ENCODE peak calls at places on chromosomes 12 and 14, in nine cellular contexts. L is H1, G is SK-N-SH, V is ovary, C is esophagus muscularis mucosa, U is A549, A is stomach, R is transverse colon, T is sigmoid colon. N is an unnamed sample. For H3K4me1 and H3K9me3, the result is how much of the 10 kb centered on the place peaks cover.

GRCh38 chr12:47021298-47021697 is 58.1 kb upstream of the PCED1B start:
- DNase-seq in L (no peak), G (peak), V (no peak), C (no peak), U (peak), A (no peak), R (no peak), T (no peak), N (peak)

GRCh38 chr12:49543914-49544815 is 5.3 kb downstream of the KCNH3 start:
- DNase-seq in L (no peak), G (peak), V (no peak), C (no peak), U (no peak), A (no peak), R (no peak), T (no peak), N (no peak)

GRCh38 chr12:63066782-63067181 is 84.2 kb downstream of the AVPR1A start:
- DNase-seq in L (no peak), G (no peak), V (no peak), C (no peak), U (no peak), A (no peak), R (no peak), T (no peak), N (no peak)

GRCh38 chr14:50875359-50876090 is 3.7 kb downstream of the ABHD12B start:
- DNase-seq in L (no peak), G (no peak), V (no peak), C (no peak), U (no peak), A (no peak), R (no peak), T (no peak), N (no peak)

GRCh38 chr14:100142073-100143040 is 17.1 kb downstream of the DEGS2 start:
- DNase-seq in L (no peak), G (peak), V (no peak), C (no peak), U (no peak), A (peak), R (peak), T (no peak), N (no peak)

GRCh38 chr12:82609234-82609914 is 77.3 kb upstream of the TMTC2 start:
- DNase-seq in L (no peak), G (no peak), V (no peak), C (no peak), U (no peak), A (no peak), R (no peak), T (no peak), N (no peak)

GRCh38 chr14:95480109-95480886 is 36.2 kb downstream of the SYNE3 start:
- DNase-seq in L (no peak), G (no peak), V (no peak), C (no peak), U (no peak), A (no peak), R (peak), T (peak), N (peak)

GRCh38 chr12:106288510-106289195 is 13.9 kb upstream of the TCP11L2 start:
- DNase-seq in L (no peak), G (no peak), V (no peak), C (no peak), U (peak), A (no peak), R (no peak), T (no peak), N (no peak)

GRCh38 chr14:60656755-60657608 is 7.7 kb upstream of the SIX1 start:
- DNase-seq in L (peak), G (peak), V (peak), C (no peak), U (peak), A (peak), R (peak), T (no peak), N (no peak)

GRCh38 chr12:12022306-12022931 is 48.3 kb upstream of the BCL2L14 start:
- DNase-seq in L (peak), G (no peak), V (no peak), C (peak), U (no peak), A (no peak), R (no peak), T (peak), N (no peak)

GRCh38 chr12:105220150-105220928 is 15.6 kb downstream of the APPL2 start:
- DNase-seq in L (no peak), G (no peak), V (no peak), C (no peak), U (no peak), A (no peak), R (no peak), T (no peak), N (no peak)

GRCh38 chr14:67733609-67734008 is 31.9 kb downstream of the RDH12 start:
- DNase-seq in L (no peak), G (no peak), V (no peak), C (no peak), U (no peak), A (no peak), R (no peak), T (no peak), N (no peak)

GRCh38 chr12:51393676-51394545 is 2.7 kb upstream of the GALNT6 start:
- DNase-seq in L (no peak), G (no peak), V (no peak), C (no peak), U (no peak), A (no peak), R (peak), T (no peak), N (no peak)

GRCh38 chr12:85923767-85924331 is 49.8 kb downstream of the NTS start:
- DNase-seq in L (no peak), G (peak), V (no peak), C (no peak), U (no peak), A (no peak), R (no peak), T (no peak), N (no peak)

GRCh38 chr14:103519043-103519836 is 3.4 kb downstream of the CKB start:
- DNase-seq in L (no peak), G (peak), V (peak), C (no peak), U (no peak), A (peak), R (no peak), T (peak), N (no peak)

GRCh38 chr14:46433381-46433780 is 218.2 kb downstream of the RPL10L start:
- DNase-seq in L (no peak), G (no peak), V (no peak), C (no peak), U (no peak), A (no peak), R (no peak), T (no peak), N (no peak)

GRCh38 chr14:56339855-56340701 is 221.9 kb downstream of the PELI2 start:
- DNase-seq in L (peak), G (peak), V (peak), C (no peak), U (peak), A (peak), R (peak), T (peak), N (peak)

GRCh38 chr14:71758198-71758955 is 173.9 kb upstream of the RGS6 start:
- DNase-seq in L (no peak), G (no peak), V (no peak), C (no peak), U (no peak), A (no peak), R (no peak), T (no peak), N (no peak)

GRCh38 chr12:94730846-94731245 is 80.5 kb upstream of the TMCC3 start:
- DNase-seq in L (no peak), G (no peak), V (no peak), C (no peak), U (no peak), A (no peak), R (no peak), T (no peak), N (no peak)

GRCh38 chr14:80419769-80420168 is 208.5 kb upstream of the DIO2 start:
- DNase-seq in L (no peak), G (no peak), V (no peak), C (no peak), U (no peak), A (no peak), R (no peak), T (no peak), N (no peak)

GRCh38 chr12:71455028-71455737 is 15.6 kb downstream of the LGR5 start:
- DNase-seq in L (no peak), G (no peak), V (no peak), C (no peak), U (no peak), A (no peak), R (no peak), T (no peak), N (no peak)

GRCh38 chr14:88189040-88189839 is 133.8 kb downstream of the KCNK10 start:
- DNase-seq in L (peak), G (peak), V (peak), C (peak), U (peak), A (peak), R (peak), T (peak), N (peak)

GRCh38 chr12:106301611-106302321 is 767 bp upstream of the TCP11L2 start:
- DNase-seq in L (peak), G (peak), V (no peak), C (peak), U (peak), A (peak), R (peak), T (peak), N (peak)

GRCh38 chr14:38887696-38888095 is 215.3 kb downstream of the SEC23A start:
- DNase-seq in L (no peak), G (no peak), V (no peak), C (no peak), U (no peak), A (no peak), R (no peak), T (no peak), N (no peak)

GRCh38 chr14:84420236-84420635 is 1109.7 kb upstream of the FLRT2 start:
- DNase-seq in L (no peak), G (no peak), V (no peak), C (no peak), U (no peak), A (no peak), R (no peak), T (no peak), N (no peak)

DNA sequence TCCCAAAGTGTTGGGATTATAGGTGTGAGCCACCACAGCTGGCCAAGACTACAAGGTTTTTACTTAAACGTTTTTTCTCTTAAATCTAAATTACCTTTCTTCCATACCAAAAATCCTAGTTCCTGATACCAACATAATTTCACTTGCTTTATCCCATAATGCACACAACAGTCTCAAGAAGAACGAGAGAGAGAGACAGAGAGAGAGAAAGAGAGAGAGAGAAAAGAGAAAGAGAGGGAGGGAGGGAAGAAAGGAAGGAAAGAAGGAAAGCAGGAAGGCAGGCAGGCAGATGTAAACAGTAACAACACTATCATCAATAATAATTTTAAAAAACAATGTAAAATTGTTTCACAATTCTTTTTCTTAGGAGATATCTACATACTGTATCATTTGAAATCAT is 118.4 kb downstream of the BTG1 start:
- DNase-seq in L (no peak), G (no peak), V (no peak), C (no peak), U (no peak), A (no peak), R (no peak), T (no peak), N (no peak)
- H3K4me1 ChIP-seq in L (under half), G (under half), V (under half), C (half or more), U (under half), A (under half), R (under half), T (under half), N (under half)

GRCh38 chr14:98167253-98167652 is 1104.7 kb downstream of the BCL11B start:
- DNase-seq in L (no peak), G (no peak), V (no peak), C (peak), U (no peak), A (no peak), R (no peak), T (no peak), N (no peak)

GRCh38 chr14:98168196-98168985 is 1103.6 kb downstream of the BCL11B start:
- DNase-seq in L (no peak), G (no peak), V (no peak), C (peak), U (no peak), A (no peak), R (no peak), T (no peak), N (no peak)

GRCh38 chr14:98169170-98169587 is 1102.8 kb downstream of the BCL11B start:
- DNase-seq in L (no peak), G (no peak), V (no peak), C (no peak), U (no peak), A (no peak), R (no peak), T (no peak), N (no peak)

GRCh38 chr14:98170580-98170979 is 1101.4 kb downstream of the BCL11B start:
- DNase-seq in L (no peak), G (no peak), V (no peak), C (no peak), U (no peak), A (no peak), R (no peak), T (no peak), N (no peak)

GRCh38 chr14:98167702-98168101 is 1104.3 kb downstream of the BCL11B start:
- DNase-seq in L (no peak), G (no peak), V (no peak), C (peak), U (no peak), A (no peak), R (no peak), T (no peak), N (no peak)
- H3K9me3 ChIP-seq in L (under half), G (under half), V (under half), C (under half), U (under half), A (under half), R (under half), T (under half), N (under half)

GRCh38 chr12:110108309-110109036 is 15.7 kb upstream of the IFT81 start:
- DNase-seq in L (no peak), G (no peak), V (no peak), C (no peak), U (peak), A (no peak), R (no peak), T (no peak), N (no peak)

GRCh38 chr12:110111476-110112334 is 12.5 kb upstream of the IFT81 start:
- DNase-seq in L (no peak), G (no peak), V (no peak), C (no peak), U (no peak), A (no peak), R (no peak), T (no peak), N (no peak)

GRCh38 chr12:110109837-110110535 is 14.2 kb upstream of the IFT81 start:
- DNase-seq in L (no peak), G (no peak), V (no peak), C (no peak), U (no peak), A (no peak), R (no peak), T (no peak), N (no peak)

GRCh38 chr12:110107369-110108281 is 16.5 kb upstream of the IFT81 start:
- DNase-seq in L (no peak), G (no peak), V (peak), C (no peak), U (peak), A (no peak), R (peak), T (peak), N (no peak)

DNA sequence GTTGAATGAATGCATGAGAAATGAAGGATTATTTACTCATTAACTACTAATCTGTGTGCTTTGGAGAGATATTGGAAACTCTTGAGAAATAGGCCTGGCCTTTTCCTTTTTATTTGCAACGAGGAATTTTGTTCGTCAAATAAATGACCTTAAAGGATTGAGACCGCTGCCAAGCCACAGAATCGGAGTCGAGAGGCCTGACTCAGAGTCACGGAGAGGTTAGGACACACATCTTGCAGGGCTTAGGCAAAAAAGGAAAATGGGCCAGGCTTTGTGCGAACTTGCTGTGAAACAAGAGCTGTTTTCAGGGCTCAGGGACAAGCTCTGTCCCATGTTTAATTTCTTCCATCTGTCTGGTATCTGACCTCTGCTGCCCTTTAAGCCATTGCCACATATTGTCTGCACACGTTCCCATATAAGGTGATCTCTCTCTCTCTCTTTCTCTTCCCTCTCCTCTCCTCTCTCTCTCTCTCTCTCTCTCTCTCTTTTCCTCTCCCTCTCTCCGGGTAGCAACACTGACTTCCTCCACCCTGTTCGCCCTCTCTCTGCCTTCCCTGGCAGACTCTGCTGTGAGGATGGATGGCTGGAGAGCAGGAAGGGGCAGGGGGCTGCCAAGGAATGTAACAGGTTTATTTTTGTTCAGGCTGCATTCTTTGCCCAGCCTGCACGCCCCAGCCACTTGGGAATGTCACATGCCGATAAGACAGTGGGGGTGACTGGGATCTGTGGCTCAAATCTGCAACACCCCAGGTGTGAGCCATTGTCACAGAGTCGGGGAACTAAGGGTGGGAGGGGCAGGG is 14.9 kb upstream of the IFT81 start:
- DNase-seq in L (no peak), G (peak), V (peak), C (peak), U (peak), A (peak), R (peak), T (peak), N (peak)
- TF ChIP-seq EP300 in L (no peak), G (peak), V (peak), C (peak), U (peak), A (peak), R (peak), T (peak), N (peak)

GRCh38 chr12:13210543-13211190 is 14.1 kb downstream of the EMP1 start:
- DNase-seq in L (no peak), G (no peak), V (no peak), C (no peak), U (no peak), A (no peak), R (no peak), T (no peak), N (no peak)
- H3K4me1 ChIP-seq in L (under half), G (under half), V (under half), C (half or more), U (half or more), A (under half), R (half or more), T (under half), N (under half)

GRCh38 chr12:52742822-52743457 is 34.2 kb downstream of the KRT76 start:
- DNase-seq in L (no peak), G (no peak), V (no peak), C (no peak), U (no peak), A (no peak), R (no peak), T (no peak), N (no peak)
- H3K9me3 ChIP-seq in L (under half), G (under half), V (under half), C (under half), U (under half), A (under half), R (under half), T (under half), N (under half)

GRCh38 chr14:77340389-77340788 is 19.6 kb downstream of the GSTZ1 start:
- DNase-seq in L (peak), G (no peak), V (no peak), C (no peak), U (no peak), A (no peak), R (no peak), T (no peak), N (no peak)
- TF ChIP-seq EP300 in L (no peak), G (no peak), V (no peak), C (no peak), U (no peak), A (no peak), R (no peak), T (no peak), N (no peak)

DNA sequence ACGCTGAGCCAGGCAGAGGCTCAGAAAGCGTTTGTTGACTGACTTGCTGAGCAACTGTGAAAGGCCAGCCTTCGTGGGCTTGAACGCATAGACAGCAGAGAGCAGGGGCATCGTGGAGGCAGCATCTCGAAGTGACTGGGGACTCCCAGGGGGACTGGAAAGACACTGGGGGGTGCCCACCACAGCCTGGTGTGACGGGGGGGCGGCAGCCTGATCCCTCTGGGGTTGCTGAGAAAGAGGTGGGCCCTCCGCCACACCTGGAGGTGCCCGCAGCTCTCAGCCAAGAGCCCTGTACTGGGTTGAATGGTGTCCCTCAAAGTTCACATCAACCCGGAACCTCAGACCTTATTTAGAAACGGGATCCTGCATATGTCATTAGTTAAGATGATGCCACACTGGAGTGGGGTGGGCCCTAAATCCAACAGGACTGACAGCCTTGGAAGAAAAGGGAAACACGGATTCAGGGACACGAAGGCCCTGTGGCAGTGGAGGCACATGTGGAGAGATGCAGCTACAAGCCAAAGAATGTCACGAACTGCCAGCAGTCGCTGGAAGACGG is 84.6 kb downstream of the RFLNA start:
- DNase-seq in L (no peak), G (no peak), V (no peak), C (no peak), U (no peak), A (no peak), R (no peak), T (no peak), N (no peak)
- H3K4me1 ChIP-seq in L (under half), G (under half), V (under half), C (half or more), U (half or more), A (under half), R (under half), T (under half), N (half or more)

DNA sequence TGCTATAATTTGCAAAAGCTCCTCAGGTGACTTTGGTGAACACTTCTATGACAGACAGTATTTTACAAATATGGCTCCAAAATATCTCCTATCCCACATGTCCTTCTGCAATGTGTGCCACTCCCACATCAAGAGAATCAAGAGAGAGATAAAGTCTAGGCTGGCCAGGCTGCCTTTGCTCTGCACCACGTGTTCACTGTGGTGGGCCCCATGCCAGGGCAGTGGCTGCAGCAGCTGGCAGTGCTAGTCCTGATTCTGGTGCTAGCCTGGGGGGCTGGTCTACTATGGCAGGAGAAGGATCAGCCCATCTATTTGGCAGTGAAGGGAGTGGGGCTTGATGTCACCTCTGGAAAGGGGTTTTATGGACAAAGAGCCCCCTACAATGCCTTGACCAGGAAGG is 86.3 kb downstream of the DRAM1 start:
- DNase-seq in L (no peak), G (peak), V (no peak), C (no peak), U (no peak), A (peak), R (no peak), T (no peak), N (no peak)
- H3K9me3 ChIP-seq in L (under half), G (under half), V (under half), C (under half), U (under half), A (under half), R (under half), T (under half), N (under half)

DNA sequence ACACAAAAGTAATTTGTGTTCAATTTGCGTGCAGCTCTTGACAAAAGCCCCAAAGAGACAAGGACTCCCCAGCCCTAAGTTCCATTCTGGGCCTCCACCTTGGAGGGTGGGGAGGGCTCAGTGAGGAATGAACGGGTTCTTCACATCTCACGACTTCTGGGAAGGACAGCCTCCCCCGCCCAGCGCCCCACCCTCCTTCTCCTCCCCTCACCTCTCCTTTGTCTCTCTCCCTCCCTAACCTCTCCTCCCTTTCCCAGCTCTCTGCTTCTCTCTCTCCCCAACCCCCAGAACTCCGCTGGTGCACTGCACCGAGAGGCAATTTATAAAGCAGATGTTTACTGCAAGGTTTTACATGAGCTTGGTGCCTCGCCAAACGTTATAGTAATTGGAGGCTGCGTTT is 43.0 kb upstream of the FAM222A start:
- DNase-seq in L (no peak), G (peak), V (no peak), C (no peak), U (no peak), A (no peak), R (no peak), T (no peak), N (no peak)
- TF ChIP-seq EP300 in L (no peak), G (no peak), V (no peak), C (no peak), U (no peak), A (no peak), R (no peak), T (no peak), N (no peak)

N was measured in tibial nerve.